ENCODE peak calls at places on chromosomes 1 and 21, in ten cellular contexts. J is stimulated activated CD8-positive, alpha-beta memory T cell treated with anti-CD3 and anti-CD28 coated beads, Interleukin-15, amount 100 ng/mL, for 1 hour; O is Ammon's horn; S is stimulated activated CD4-positive, alpha-beta T cell treated with anti-CD3 and anti-CD28 coated beads, Interleukin-4, amount 100 ng/mL, for 48 hours; I is endodermal cell; A is IMR-90; N is fibroblast of lung; Z is D341Med; G is anterior cingulate cortex; U is HT-29. D is an unnamed sample.

GRCh38 chr1:147825586-147825985 is 65.2 kb upstream of the GJA5 start:
- DNase-seq in G (no peak), N (no peak), J (no peak), A (no peak), Z (no peak), I (no peak), U (no peak), O (no peak), S (no peak), D (no peak)

GRCh38 chr21:45809421-45809820 is 165.9 kb downstream of the PCBP3 start:
- DNase-seq in O (no peak), J (no peak), I (peak; percentile 28), Z (peak; percentile 37), G (no peak), A (no peak), U (no peak), N (no peak), S (no peak), D (no peak)

GRCh38 chr1:3775248-3775497 is 2.6 kb downstream of the SMIM1 start:
- DNase-seq in U (no peak), Z (no peak), A (no peak), N (no peak), I (no peak), G (no peak), O (no peak), J (no peak), S (no peak), D (no peak)

GRCh38 chr1:202018476-202019234 is 8.3 kb downstream of the ELF3 start:
- DNase-seq in U (peak; percentile 93), Z (no peak), J (no peak), I (peak; percentile 72), A (no peak), S (no peak), G (no peak), O (no peak), N (peak; percentile 20), D (no peak)

GRCh38 chr1:220198186-220199005 is 73.9 kb downstream of the RAB3GAP2 start:
- DNase-seq in O (no peak), I (no peak), G (no peak), U (no peak), J (no peak), A (peak; percentile 14), S (no peak), N (no peak), Z (no peak), D (no peak)

GRCh38 chr1:248892590-248892989 is 13.4 kb upstream of the PGBD2 start:
- DNase-seq in I (no peak), U (no peak), S (no peak), N (no peak), G (no peak), Z (no peak), O (no peak), A (no peak), J (no peak), D (no peak)

GRCh38 chr1:92291372-92291999 is 7.3 kb downstream of the GLMN start:
- DNase-seq in G (no peak), A (peak; percentile 77), S (no peak), N (peak; percentile 50), U (peak; percentile 71), Z (peak; percentile 41), J (no peak), I (peak; percentile 53), O (peak; percentile 72), D (no peak)

GRCh38 chr1:33049381-33049780 is 12.7 kb upstream of the AK2 start:
- DNase-seq in Z (no peak), J (no peak), N (peak; percentile 79), U (no peak), I (no peak), G (no peak), A (no peak), O (no peak), S (no peak), D (no peak)

GRCh38 chr1:51551848-51552296 is 32.8 kb upstream of the EPS15 start:
- DNase-seq in J (no peak), S (no peak), N (no peak), Z (no peak), G (no peak), A (no peak), O (no peak), I (no peak), U (no peak), D (no peak)

GRCh38 chr21:39317134-39318090 is 4.0 kb upstream of the BRWD1 start:
- DNase-seq in Z (no peak), A (no peak), O (peak; percentile 64), J (no peak), G (no peak), N (no peak), I (no peak), U (no peak), S (no peak), D (no peak)

GRCh38 chr1:22366346-22366745 is 85.3 kb upstream of the ZBTB40 start:
- DNase-seq in J (no peak), A (no peak), N (no peak), U (no peak), G (no peak), O (no peak), S (no peak), Z (no peak), I (no peak), D (no peak)

GRCh38 chr21:38236232-38236631 is 20.6 kb upstream of the KCNJ15 start:
- DNase-seq in A (no peak), G (no peak), Z (no peak), J (no peak), N (no peak), I (no peak), O (no peak), S (no peak), U (no peak), D (no peak)

GRCh38 chr1:34126486-34126885 is 38.5 kb downstream of the CSMD2 start:
- DNase-seq in O (no peak), I (peak; percentile 22), N (no peak), A (no peak), S (no peak), G (no peak), Z (no peak), J (no peak), U (no peak), D (no peak)